ENCODE peak calls at places on chromosome 12, in four cellular contexts. One of them, this sample, is unnamed.

GRCh38 chr12:86137936-86138335 is 118.3 kb downstream of the MGAT4C start:
- DNase-seq in psoas muscle: no peak
- DNase-seq in tibial artery: no peak
- DNase-seq in neural progenitor cell: no peak
- DNase-seq in this sample: no peak

GRCh38 chr12:125254856-125255255 is 189.6 kb downstream of the AACS start:
- DNase-seq in tibial artery: no peak
- DNase-seq in neural progenitor cell: no peak
- DNase-seq in psoas muscle: no peak
- DNase-seq in this sample: no peak

GRCh38 chr12:52395761-52396434 is 10.2 kb downstream of the KRT82 start:
- DNase-seq in neural progenitor cell: peak; percentile 54
- DNase-seq in tibial artery: no peak
- DNase-seq in psoas muscle: peak; percentile 55
- DNase-seq in this sample: no peak

GRCh38 chr12:110244829-110245228 is 36.2 kb upstream of the ATP2A2 start:
- DNase-seq in neural progenitor cell: peak; percentile 76
- DNase-seq in psoas muscle: no peak
- DNase-seq in tibial artery: no peak
- DNase-seq in this sample: peak; percentile 58

GRCh38 chr12:490260-490659 is 30.5 kb downstream of the B4GALNT3 start:
- DNase-seq in neural progenitor cell: no peak
- DNase-seq in tibial artery: no peak
- DNase-seq in psoas muscle: no peak
- DNase-seq in this sample: no peak

GRCh38 chr12:92898755-92899154 is 30.3 kb downstream of the EEA1 start:
- DNase-seq in psoas muscle: no peak
- DNase-seq in neural progenitor cell: no peak
- DNase-seq in tibial artery: no peak
- DNase-seq in this sample: no peak

GRCh38 chr12:128660532-128661215 is 163.1 kb downstream of the SLC15A4 start:
- DNase-seq in tibial artery: no peak
- DNase-seq in neural progenitor cell: no peak
- DNase-seq in psoas muscle: no peak
- DNase-seq in this sample: no peak

GRCh38 chr12:84128117-84128991 is 784.2 kb downstream of the SLC6A15 start:
- DNase-seq in tibial artery: no peak
- DNase-seq in psoas muscle: no peak
- DNase-seq in neural progenitor cell: no peak
- DNase-seq in this sample: no peak

GRCh38 chr12:16606936-16607335 is 974 bp upstream of the LMO3 start:
- DNase-seq in neural progenitor cell: peak; percentile 20
- DNase-seq in psoas muscle: no peak
- DNase-seq in tibial artery: no peak
- DNase-seq in this sample: peak; percentile 17

GRCh38 chr12:118773956-118774723 is 207.2 kb upstream of the SRRM4 start:
- DNase-seq in tibial artery: no peak
- DNase-seq in psoas muscle: no peak
- DNase-seq in neural progenitor cell: peak; percentile 99
- DNase-seq in this sample: no peak

GRCh38 chr12:57008113-57008687 is 1.9 kb upstream of the ZBTB39 start:
- DNase-seq in tibial artery: no peak
- DNase-seq in psoas muscle: no peak
- DNase-seq in neural progenitor cell: peak; percentile 61
- DNase-seq in this sample: no peak

GRCh38 chr12:48038085-48038484 is 33.8 kb upstream of the COL2A1 start:
- DNase-seq in neural progenitor cell: no peak
- DNase-seq in tibial artery: no peak
- DNase-seq in psoas muscle: no peak
- DNase-seq in this sample: no peak

GRCh38 chr12:31874961-31875608 is 84.1 kb upstream of the RESF1 start:
- DNase-seq in tibial artery: no peak
- DNase-seq in neural progenitor cell: no peak
- DNase-seq in psoas muscle: peak; percentile 41
- DNase-seq in this sample: peak; percentile 69

GRCh38 chr12:120402217-120402616 is 33.3 kb upstream of the MSI1 start:
- DNase-seq in tibial artery: no peak
- DNase-seq in neural progenitor cell: peak; percentile 59
- DNase-seq in psoas muscle: no peak
- DNase-seq in this sample: no peak

GRCh38 chr12:19439059-19440018 is at the start of gene AEBP2:
- DNase-seq in tibial artery: peak; percentile 97
- DNase-seq in neural progenitor cell: peak; percentile 92
- DNase-seq in psoas muscle: peak; percentile 94
- DNase-seq in this sample: peak; percentile 95

GRCh38 chr12:115920395-115921183 is 356.9 kb downstream of the MED13L start:
- DNase-seq in neural progenitor cell: no peak
- DNase-seq in tibial artery: no peak
- DNase-seq in psoas muscle: no peak
- DNase-seq in this sample: no peak

GRCh38 chr12:2812290-2813213 is at the start of gene ITFG2:
- DNase-seq in psoas muscle: peak; percentile 98
- DNase-seq in tibial artery: peak; percentile 99
- DNase-seq in neural progenitor cell: peak; percentile 99
- DNase-seq in this sample: peak; percentile 99

GRCh38 chr12:44053550-44054243 is 217.8 kb downstream of the TMEM117 start:
- DNase-seq in tibial artery: no peak
- DNase-seq in neural progenitor cell: no peak
- DNase-seq in psoas muscle: no peak
- DNase-seq in this sample: peak; percentile 23

GRCh38 chr12:14399871-14400270 is 34.4 kb downstream of the ATF7IP start:
- DNase-seq in tibial artery: no peak
- DNase-seq in neural progenitor cell: no peak
- DNase-seq in psoas muscle: no peak
- DNase-seq in this sample: no peak

GRCh38 chr12:89225401-89225800 is 126.9 kb downstream of the DUSP6 start:
- DNase-seq in tibial artery: no peak
- DNase-seq in neural progenitor cell: no peak
- DNase-seq in psoas muscle: peak; percentile 27
- DNase-seq in this sample: no peak

GRCh38 chr12:57096099-57096572 is 7.2 kb downstream of the NAB2 start:
- DNase-seq in tibial artery: no peak
- DNase-seq in psoas muscle: no peak
- DNase-seq in neural progenitor cell: no peak
- DNase-seq in this sample: no peak

GRCh38 chr12:98901189-98901588 is 256.1 kb downstream of the APAF1 start:
- DNase-seq in psoas muscle: no peak
- DNase-seq in neural progenitor cell: peak; percentile 24
- DNase-seq in tibial artery: no peak
- DNase-seq in this sample: no peak

GRCh38 chr12:91983935-91984334 is 161.7 kb downstream of the BTG1 start:
- DNase-seq in psoas muscle: no peak
- DNase-seq in tibial artery: no peak
- DNase-seq in neural progenitor cell: no peak
- DNase-seq in this sample: no peak

DNA sequence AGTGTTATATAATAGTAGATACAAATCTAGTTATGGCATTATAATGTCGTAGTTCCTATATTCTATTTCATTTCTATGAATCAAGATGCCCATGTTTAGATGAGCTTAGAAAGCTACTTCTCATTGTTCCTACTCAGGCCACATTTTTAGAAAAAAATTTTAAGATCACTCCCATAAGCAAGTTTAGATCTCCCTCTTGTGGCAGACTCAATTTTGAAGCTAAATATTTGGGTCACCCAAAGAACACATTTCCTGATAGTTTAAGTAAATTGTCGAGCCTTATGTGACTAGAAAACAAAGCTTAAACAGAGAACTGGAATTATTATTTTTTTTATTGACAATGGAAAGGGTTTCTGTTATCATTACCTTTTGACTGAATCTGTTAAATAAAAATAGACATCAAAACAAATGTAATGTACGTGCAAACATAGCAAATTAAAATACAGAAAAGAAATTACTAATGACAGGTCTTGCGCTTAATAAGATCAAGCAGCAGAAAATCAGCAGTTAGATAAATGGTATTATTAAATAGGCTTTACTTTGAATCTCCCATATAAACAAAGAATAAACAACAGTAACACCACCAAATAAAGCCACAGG is 180.2 kb downstream of the ACSS3 start:
- DNase-seq in neural progenitor cell: peak; percentile 56
- DNase-seq in psoas muscle: no peak
- DNase-seq in tibial artery: no peak
- DNase-seq in this sample: no peak
- TF ChIP-seq CTCF in neural progenitor cell: peak; percentile 71
- TF ChIP-seq CTCF in psoas muscle: no peak
- TF ChIP-seq CTCF in tibial artery: peak; percentile 49
- TF ChIP-seq CTCF in this sample: peak; percentile 42

GRCh38 chr12:42442328-42442759 is 116.4 kb downstream of the PPHLN1 start:
- DNase-seq in psoas muscle: no peak
- DNase-seq in neural progenitor cell: no peak
- DNase-seq in tibial artery: no peak
- DNase-seq in this sample: no peak
- H3K36me3 ChIP-seq in psoas muscle: no peaks in the 10 kb centered on the region
- H3K36me3 ChIP-seq in neural progenitor cell: no peaks in the 10 kb centered on the region
- H3K36me3 ChIP-seq in tibial artery: peaks cover 34% of the 10 kb centered on the region
- H3K36me3 ChIP-seq in this sample: peaks cover 44% of the 10 kb centered on the region

GRCh38 chr12:80580254-80580653 is 127.2 kb upstream of the MYF6 start:
- DNase-seq in neural progenitor cell: no peak
- DNase-seq in psoas muscle: no peak
- DNase-seq in tibial artery: no peak
- DNase-seq in this sample: no peak
- H3K27ac ChIP-seq in neural progenitor cell: no peak overlapping the region
- H3K27ac ChIP-seq in psoas muscle: no peak overlapping the region
- H3K27ac ChIP-seq in tibial artery: no peak overlapping the region
- H3K27ac ChIP-seq in this sample: no peak overlapping the region

GRCh38 chr12:68793975-68794652 is 13.9 kb upstream of the MDM2 start:
- DNase-seq in tibial artery: no peak
- DNase-seq in psoas muscle: no peak
- DNase-seq in neural progenitor cell: no peak
- DNase-seq in this sample: no peak
- TF ChIP-seq CTCF in tibial artery: no peak
- TF ChIP-seq CTCF in psoas muscle: no peak
- TF ChIP-seq CTCF in neural progenitor cell: no peak
- TF ChIP-seq CTCF in this sample: no peak

GRCh38 chr12:11734781-11735180 is 85.3 kb downstream of the ETV6 start:
- DNase-seq in neural progenitor cell: no peak
- DNase-seq in tibial artery: no peak
- DNase-seq in psoas muscle: no peak
- DNase-seq in this sample: no peak
- H3K36me3 ChIP-seq in neural progenitor cell: no peaks in the 10 kb centered on the region
- H3K36me3 ChIP-seq in tibial artery: peaks cover 4% of the 10 kb centered on the region
- H3K36me3 ChIP-seq in psoas muscle: no peaks in the 10 kb centered on the region
- H3K36me3 ChIP-seq in this sample: peaks cover 6% of the 10 kb centered on the region